ENCODE peak calls at places on chromosomes 7 and 10, in six cellular contexts. J is GM23338, F is cardiac muscle cell, Y is adrenal gland, E is bronchial epithelial cell, V is lung. S is an unnamed sample. For H3K36me3, the result is how much of the 10 kb centered on the place peaks cover.

GRCh38 chr10:28768227-28768626 is 90.9 kb downstream of the BAMBI start:
- DNase-seq in J (no peak), F (no peak), Y (no peak), E (no peak), V (no peak), S (no peak)

GRCh38 chr7:8605227-8605626 is 171.8 kb downstream of the NXPH1 start:
- DNase-seq in J (no peak), F (no peak), Y (no peak), E (no peak), V (no peak), S (no peak)

GRCh38 chr10:17460732-17461131 is 6.3 kb upstream of the ST8SIA6 start:
- DNase-seq in J (no peak), F (no peak), Y (no peak), E (no peak), V (no peak), S (no peak)

GRCh38 chr10:44886966-44887365 is 24.2 kb upstream of the TMEM72 start:
- DNase-seq in J (no peak), F (no peak), Y (no peak), E (no peak), V (no peak), S (no peak)

GRCh38 chr7:130960208-130960988 is 226.4 kb upstream of the KLF14 start:
- DNase-seq in J (no peak), F (no peak), Y (no peak), E (peak), V (peak), S (no peak)

GRCh38 chr10:60200012-60200681 is 189.5 kb downstream of the ANK3 start:
- DNase-seq in J (no peak), F (no peak), Y (no peak), E (no peak), V (no peak), S (no peak)

GRCh38 chr10:22505923-22506685 is 160.8 kb downstream of the SPAG6 start:
- DNase-seq in J (no peak), F (no peak), Y (no peak), E (no peak), V (no peak), S (peak)

GRCh38 chr10:69576334-69577011 is 3.3 kb upstream of the NEUROG3 start:
- DNase-seq in J (peak), F (no peak), Y (no peak), E (no peak), V (no peak), S (no peak)

GRCh38 chr10:103814626-103815370 is 40.6 kb downstream of the SH3PXD2A start:
- DNase-seq in J (no peak), F (no peak), Y (no peak), E (no peak), V (no peak), S (peak)

GRCh38 chr10:57624856-57625592 is 642.7 kb downstream of the IPMK start:
- DNase-seq in J (no peak), F (peak), Y (no peak), E (peak), V (no peak), S (no peak)

GRCh38 chr10:51074238-51075028 is at the start of gene PRKG1:
- DNase-seq in J (peak), F (peak), Y (peak), E (peak), V (peak), S (peak)

GRCh38 chr7:82624337-82624736 is 180.8 kb upstream of the CACNA2D1 start:
- DNase-seq in J (no peak), F (no peak), Y (no peak), E (peak), V (no peak), S (no peak)

GRCh38 chr10:101165736-101166135 is 34.6 kb downstream of the TLX1 start:
- DNase-seq in J (no peak), F (no peak), Y (no peak), E (peak), V (no peak), S (no peak)

GRCh38 chr10:75432176-75432575 is 752 bp downstream of the LRMDA start:
- DNase-seq in J (no peak), F (no peak), Y (peak), E (no peak), V (no peak), S (no peak)

GRCh38 chr10:103859161-103860141 is 4.1 kb upstream of the SH3PXD2A start:
- DNase-seq in J (peak), F (peak), Y (peak), E (peak), V (peak), S (no peak)

GRCh38 chr7:128370491-128370890 is 9.0 kb upstream of the PRRT4 start:
- DNase-seq in J (no peak), F (no peak), Y (no peak), E (no peak), V (no peak), S (no peak)

GRCh38 chr7:111763221-111763791 is 201.0 kb upstream of the IMMP2L start:
- DNase-seq in J (peak), F (peak), Y (no peak), E (peak), V (no peak), S (peak)

GRCh38 chr10:75408911-75409885 is 7.6 kb upstream of the ZNF503 start:
- DNase-seq in J (peak), F (peak), Y (peak), E (peak), V (peak), S (peak)

DNA sequence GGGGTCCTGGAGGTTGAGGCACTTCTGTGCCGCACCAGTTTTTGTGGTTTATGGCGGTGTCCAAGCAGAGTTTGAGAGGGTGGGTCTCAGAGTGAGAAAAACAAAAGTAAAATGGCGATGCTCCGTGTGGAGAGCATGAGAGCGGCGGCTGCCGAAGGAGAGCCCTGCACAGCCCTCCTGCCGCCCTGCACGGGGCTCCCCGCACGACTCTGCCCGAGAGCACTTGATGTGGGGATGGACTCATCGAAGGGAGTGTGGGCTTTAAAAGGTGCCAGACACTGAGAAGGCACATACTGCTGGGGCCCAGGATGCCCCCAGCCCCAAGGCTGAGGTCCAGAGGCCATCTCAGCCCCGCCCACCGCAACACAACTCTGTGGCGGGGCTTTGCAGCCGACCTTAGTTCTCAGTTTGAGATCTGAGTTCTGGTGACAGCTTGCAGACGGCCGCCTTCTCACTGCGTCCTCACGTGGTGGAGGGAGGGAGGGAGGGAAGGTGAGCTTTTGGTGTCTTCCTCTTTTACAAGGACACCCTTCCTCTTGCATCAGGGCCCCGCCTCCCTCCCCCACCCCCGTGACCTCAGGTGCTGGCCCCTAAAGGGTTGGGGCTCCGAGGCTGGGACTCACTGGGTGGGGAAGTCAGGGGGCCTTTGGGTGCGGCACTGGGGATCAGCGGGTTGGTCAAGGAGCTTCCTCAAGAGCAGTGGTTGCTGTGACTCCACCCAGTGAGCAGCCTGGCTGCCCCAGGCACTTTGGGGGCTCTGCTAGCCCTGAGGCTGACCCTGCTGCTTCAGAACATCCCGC is 69.1 kb downstream of the NKX6-2 start:
- DNase-seq in J (no peak), F (no peak), Y (no peak), E (no peak), V (no peak), S (peak)
- H3K36me3 ChIP-seq in J (under half), F (under half), Y (under half), E (under half), V (under half), S (under half)

GRCh38 chr10:70777063-70777875 is 7.9 kb downstream of the TBATA start:
- DNase-seq in J (no peak), F (no peak), Y (no peak), E (no peak), V (no peak), S (no peak)
- H3K4me3 ChIP-seq in J (no peak), F (no peak), Y (no peak), E (no peak), V (no peak), S (no peak)

GRCh38 chr10:118712930-118713634 is 41.7 kb downstream of the CACUL1 start:
- DNase-seq in J (peak), F (no peak), Y (no peak), E (no peak), V (no peak), S (no peak)
- TF ChIP-seq CTCF in J (peak), F (peak), Y (no peak), E (no peak), V (no peak), S (no peak)

DNA sequence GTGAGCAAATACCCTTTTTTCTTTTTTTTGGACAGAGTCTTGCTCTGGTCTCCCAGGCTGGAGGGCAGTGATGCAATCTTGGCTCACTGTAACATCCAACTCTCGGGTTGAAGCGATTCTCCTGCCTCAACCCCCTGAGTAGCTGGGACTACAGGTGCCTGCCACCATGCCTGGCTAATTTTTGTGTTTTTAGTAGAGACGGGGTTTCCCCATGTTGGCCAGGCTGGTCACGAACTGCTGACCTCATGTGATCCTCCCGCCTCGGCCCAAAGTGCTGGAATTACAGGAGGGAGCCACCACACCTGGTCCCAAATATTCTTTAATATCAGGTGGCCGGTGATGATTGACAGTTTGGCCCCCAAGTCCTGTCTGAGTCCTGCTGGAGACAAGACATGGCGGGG is 6.6 kb downstream of the LAT2 start:
- DNase-seq in J (no peak), F (no peak), Y (no peak), E (no peak), V (no peak), S (no peak)
- H3K36me3 ChIP-seq in J (under half), F (under half), Y (under half), E (under half), V (under half), S (under half)

GRCh38 chr10:27745719-27746363 is at the start of gene MKX:
- DNase-seq in J (peak), F (peak), Y (peak), E (no peak), V (peak), S (peak)
- H3K4me3 ChIP-seq in J (peak), F (peak), Y (no peak), E (peak), V (peak), S (no peak)

DNA sequence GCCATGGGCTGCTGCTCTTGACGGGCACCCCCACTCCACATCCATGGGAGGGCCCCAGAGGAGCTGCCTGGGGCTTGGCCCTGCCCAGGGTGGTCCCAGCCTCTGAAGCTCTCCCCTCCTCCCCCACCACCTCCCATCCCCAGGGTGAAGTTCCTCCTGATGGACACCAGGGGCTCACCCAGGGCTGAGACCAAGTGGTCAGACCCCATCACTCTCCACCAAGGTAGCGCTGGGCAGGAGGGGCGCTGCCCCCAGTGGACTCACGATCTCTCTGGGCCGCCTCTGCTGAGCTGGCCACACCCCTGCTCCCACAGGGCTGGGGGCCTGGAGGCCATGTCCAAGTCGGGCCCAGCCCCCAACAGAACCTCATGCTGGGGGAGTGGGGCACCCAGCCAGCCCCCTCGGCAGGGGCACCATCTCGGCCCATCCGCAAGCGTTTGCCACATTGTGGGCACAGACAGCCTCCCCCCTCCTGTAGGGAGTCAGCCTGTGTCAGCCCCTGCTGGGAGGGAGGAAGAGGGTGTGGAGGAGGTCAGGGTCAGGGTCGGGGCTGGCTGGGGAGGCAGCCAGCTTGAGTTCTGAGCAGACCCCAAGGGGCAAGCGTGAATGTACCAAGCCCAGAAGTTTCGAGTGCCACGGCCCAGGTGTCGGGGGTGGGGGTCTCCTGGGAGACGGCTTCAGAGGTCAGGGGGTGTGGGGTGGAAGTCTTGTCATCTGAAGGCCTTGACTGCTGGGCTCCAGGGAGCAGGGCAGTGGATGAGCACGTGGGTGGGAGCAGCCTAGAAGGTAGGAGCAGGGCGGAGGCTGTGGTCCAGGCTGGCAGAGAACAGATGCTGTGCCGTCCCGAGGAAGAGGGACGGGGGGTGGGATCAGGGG is 2.8 kb downstream of the UPK3B start:
- DNase-seq in J (peak), F (peak), Y (no peak), E (no peak), V (peak), S (peak)
- TF ChIP-seq CTCF in J (peak), F (peak), Y (no peak), E (peak), V (no peak), S (no peak)

DNA sequence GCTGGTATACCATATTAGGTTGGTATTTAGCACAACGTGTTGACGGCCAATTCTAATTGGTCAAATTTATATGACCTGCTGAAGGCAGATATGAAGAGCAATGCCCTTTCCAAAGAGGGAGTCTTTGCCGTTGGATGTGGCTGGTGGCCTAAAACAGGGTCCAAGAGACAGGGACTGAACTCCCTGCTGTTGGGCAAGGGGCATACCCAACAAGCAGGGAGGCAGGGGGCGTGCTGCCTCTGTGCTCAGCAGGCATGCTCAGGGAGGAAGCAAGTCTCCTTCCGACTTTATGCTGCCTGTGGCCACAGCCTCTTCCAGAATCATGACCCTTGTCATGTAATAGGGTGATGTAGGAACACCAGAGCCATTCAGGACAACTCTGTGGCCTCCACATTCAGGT is 167.7 kb upstream of the NPVF start:
- DNase-seq in J (no peak), F (no peak), Y (no peak), E (no peak), V (no peak), S (no peak)
- H3K36me3 ChIP-seq in J (under half), F (under half), Y (under half), E (under half), V (under half), S (under half)

DNA sequence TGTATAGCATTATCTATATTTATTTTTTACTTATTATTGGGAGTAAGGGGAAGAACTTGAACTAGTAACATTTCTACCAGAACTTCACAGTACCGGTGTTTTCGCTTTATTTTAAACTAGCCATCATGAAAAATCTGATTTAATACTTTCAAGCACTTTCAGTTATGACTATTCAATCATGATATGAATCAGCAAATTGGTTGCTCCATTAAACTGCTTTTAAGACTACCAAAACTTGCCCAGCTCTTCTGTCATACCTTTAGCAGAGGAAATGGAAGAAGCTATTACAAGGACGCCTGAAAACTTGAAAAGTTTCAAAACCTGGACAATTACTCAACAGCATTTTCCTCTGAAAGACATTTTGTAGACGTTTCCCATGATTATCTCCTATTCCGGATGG is 2.1 kb downstream of the JAZF1 start:
- DNase-seq in J (no peak), F (no peak), Y (no peak), E (peak), V (no peak), S (no peak)
- H3K4me3 ChIP-seq in J (peak), F (peak), Y (no peak), E (peak), V (peak), S (no peak)

GRCh38 chr7:105876964-105877601 is 684 bp upstream of the ATXN7L1 start:
- DNase-seq in J (peak), F (peak), Y (peak), E (peak), V (no peak), S (peak)
- TF ChIP-seq CTCF in J (no peak), F (peak), Y (no peak), E (peak), V (no peak), S (no peak)

GRCh38 chr7:151137076-151137611 is 30.4 kb downstream of the GBX1 start:
- DNase-seq in J (peak), F (peak), Y (peak), E (no peak), V (no peak), S (no peak)
- H3K36me3 ChIP-seq in J (under half), F (under half), Y (under half), E (half or more), V (under half), S (under half)

S was measured in mucosa of descending colon.